ENCODE peak calls at places on chromosomes 5 and 9, in six cellular contexts. D is endothelial cell of umbilical vein, P is PC-9, Q is mammary epithelial cell, N is fibroblast of lung, R is OCI-LY7. J is an unnamed sample.

GRCh38 chr9:126615251-126615790 is 1.6 kb downstream of the LMX1B start:
- DNase-seq in P (no peak), Q (peak; percentile 70), R (no peak), D (no peak), N (peak; percentile 7), J (peak; percentile 72)

GRCh38 chr9:5274770-5275169 is 29.7 kb downstream of the RLN2 start:
- DNase-seq in N (no peak), D (no peak), P (no peak), R (no peak), Q (no peak), J (no peak)

GRCh38 chr9:128244443-128245226 is 31.2 kb downstream of the GOLGA2 start:
- DNase-seq in Q (no peak), N (peak; percentile 89), P (no peak), D (no peak), R (peak; percentile 65), J (peak; percentile 85)

GRCh38 chr9:97038909-97039781 is at the start of gene CTSV:
- DNase-seq in N (peak; percentile 70), Q (peak; percentile 92), R (peak; percentile 75), P (peak; percentile 80), D (peak; percentile 90), J (peak; percentile 96)

GRCh38 chr5:33317271-33317670 is 123.5 kb upstream of the TARS1 start:
- DNase-seq in R (no peak), D (peak; percentile 81), N (peak; percentile 83), P (no peak), Q (no peak), J (no peak)

GRCh38 chr9:86126998-86127972 is 27.9 kb upstream of the GOLM1 start:
- DNase-seq in R (no peak), P (peak; percentile 99), Q (peak; percentile 91), D (no peak), N (peak; percentile 88), J (peak; percentile 98)

GRCh38 chr5:132238169-132238744 is 10.6 kb upstream of the P4HA2 start:
- DNase-seq in P (peak; percentile 57), Q (peak; percentile 50), N (peak; percentile 69), R (peak; percentile 82), D (peak; percentile 69), J (peak; percentile 80)

GRCh38 chr9:113566011-113566711 is 102.6 kb downstream of the RGS3 start:
- DNase-seq in N (peak; percentile 16), D (no peak), Q (no peak), P (no peak), R (no peak), J (no peak)

GRCh38 chr5:92944903-92945629 is 636.0 kb downstream of the NR2F1-AS1 start:
- DNase-seq in N (peak; percentile 65), P (no peak), R (no peak), D (peak; percentile 83), Q (no peak), J (no peak)

GRCh38 chr9:69213647-69214046 is 39.6 kb downstream of the TJP2 start:
- DNase-seq in P (no peak), Q (no peak), R (no peak), N (no peak), D (no peak), J (no peak)

GRCh38 chr5:104179057-104179456 is 616.5 kb upstream of the NUDT12 start:
- DNase-seq in N (peak; percentile 35), D (peak; percentile 64), P (peak; percentile 58), Q (peak; percentile 42), R (peak; percentile 57), J (peak; percentile 69)

GRCh38 chr9:77770340-77770739 is 122.2 kb upstream of the GNA14 start:
- DNase-seq in R (no peak), N (no peak), D (no peak), P (no peak), Q (no peak), J (no peak)

GRCh38 chr5:146878471-146879172 is at the start of gene PPP2R2B:
- DNase-seq in D (no peak), P (no peak), R (no peak), N (peak; percentile 12), Q (peak; percentile 57), J (peak; percentile 86)

GRCh38 chr5:155839251-155840037 is 487.5 kb upstream of the SGCD start:
- DNase-seq in R (peak; percentile 1), Q (no peak), D (no peak), N (no peak), P (no peak), J (peak; percentile 38)

GRCh38 chr9:135877776-135878527 is 29.4 kb downstream of the CAMSAP1 start:
- DNase-seq in P (no peak), N (no peak), Q (no peak), R (no peak), D (no peak), J (no peak)

GRCh38 chr9:114156658-114157421 is 1.5 kb downstream of the COL27A1 start:
- DNase-seq in P (no peak), Q (peak; percentile 63), N (peak; percentile 85), D (peak; percentile 50), R (no peak), J (peak; percentile 55)

GRCh38 chr5:9094582-9094981 is 451.3 kb downstream of the SEMA5A start:
- DNase-seq in N (no peak), Q (no peak), P (no peak), R (no peak), D (no peak), J (no peak)

GRCh38 chr5:149018909-149019443 is 43.9 kb downstream of the SH3TC2 start:
- DNase-seq in P (no peak), N (peak; percentile 96), R (no peak), Q (no peak), D (no peak), J (no peak)

GRCh38 chr5:157961828-157962390 is 103.0 kb upstream of the CLINT1 start:
- DNase-seq in Q (peak; percentile 18), D (peak; percentile 6), N (no peak), P (no peak), R (no peak), J (no peak)

GRCh38 chr5:135229679-135230132 is 169.3 kb downstream of the MACROH2A1 start:
- DNase-seq in N (no peak), Q (no peak), R (no peak), D (no peak), P (no peak), J (no peak)

GRCh38 chr5:170150713-170151104 is 45.0 kb downstream of the FOXI1 start:
- DNase-seq in P (no peak), D (no peak), Q (no peak), N (no peak), R (no peak), J (no peak)

GRCh38 chr9:124208571-124208970 is 49.2 kb upstream of the NEK6 start:
- DNase-seq in R (no peak), D (no peak), P (no peak), N (no peak), Q (no peak), J (no peak)

GRCh38 chr5:10600629-10601245 is 36.9 kb downstream of the ANKRD33B start:
- DNase-seq in P (no peak), Q (peak; percentile 62), N (no peak), D (no peak), R (peak; percentile 80), J (no peak)

GRCh38 chr5:142441638-142442037 is 116.8 kb upstream of the SPRY4 start:
- DNase-seq in N (peak; percentile 69), R (no peak), D (no peak), Q (no peak), P (no peak), J (no peak)

GRCh38 chr5:65126192-65126591 is 355.5 kb downstream of the ADAMTS6 start:
- DNase-seq in R (no peak), D (no peak), Q (no peak), N (peak; percentile 55), P (no peak), J (no peak)

GRCh38 chr9:132409828-132410528 is at the start of gene CFAP77:
- DNase-seq in Q (peak; percentile 64), R (peak; percentile 61), D (peak; percentile 52), N (peak; percentile 55), P (no peak), J (peak; percentile 70)

GRCh38 chr9:35972093-35972492 is 14.1 kb upstream of the OR2S2 start:
- DNase-seq in D (no peak), Q (no peak), N (no peak), P (no peak), R (no peak), J (peak; percentile 74)

GRCh38 chr5:67377651-67378050 is 181.1 kb upstream of the CD180 start:
- DNase-seq in Q (peak; percentile 26), N (no peak), R (no peak), D (no peak), P (no peak), J (no peak)
- H2AFZ ChIP-seq in Q (peak overlapping the region; percentile 18), N (no peak overlapping the region), R (no peak overlapping the region), D (no peak overlapping the region), P (no peak overlapping the region), J (no peak overlapping the region)

DNA sequence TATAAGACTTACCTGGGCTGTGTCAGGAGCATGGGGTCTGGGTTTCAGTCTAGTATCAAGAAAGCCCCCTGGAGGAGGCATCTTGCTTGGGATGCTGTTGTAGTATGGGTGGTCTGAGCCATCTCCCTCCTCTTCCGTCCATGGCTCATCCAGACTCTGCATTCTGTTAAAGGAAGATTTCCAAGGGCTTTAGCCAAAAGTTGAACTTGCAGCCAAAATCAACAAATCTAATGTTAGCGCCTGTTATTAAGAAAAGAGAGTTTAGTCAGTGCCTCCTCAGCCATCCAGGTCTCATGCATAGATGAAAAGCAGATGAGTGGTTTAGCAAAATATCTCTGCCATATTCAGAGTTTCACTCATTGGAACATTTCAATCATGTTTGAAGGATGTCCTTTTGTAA is 55.6 kb downstream of the S1PR3 start:
- DNase-seq in Q (no peak), P (no peak), D (no peak), R (no peak), N (peak; percentile 44), J (no peak)
- TF ChIP-seq CTCF in Q (no peak), P (no peak), D (no peak), R (no peak), N (no peak), J (no peak)

DNA sequence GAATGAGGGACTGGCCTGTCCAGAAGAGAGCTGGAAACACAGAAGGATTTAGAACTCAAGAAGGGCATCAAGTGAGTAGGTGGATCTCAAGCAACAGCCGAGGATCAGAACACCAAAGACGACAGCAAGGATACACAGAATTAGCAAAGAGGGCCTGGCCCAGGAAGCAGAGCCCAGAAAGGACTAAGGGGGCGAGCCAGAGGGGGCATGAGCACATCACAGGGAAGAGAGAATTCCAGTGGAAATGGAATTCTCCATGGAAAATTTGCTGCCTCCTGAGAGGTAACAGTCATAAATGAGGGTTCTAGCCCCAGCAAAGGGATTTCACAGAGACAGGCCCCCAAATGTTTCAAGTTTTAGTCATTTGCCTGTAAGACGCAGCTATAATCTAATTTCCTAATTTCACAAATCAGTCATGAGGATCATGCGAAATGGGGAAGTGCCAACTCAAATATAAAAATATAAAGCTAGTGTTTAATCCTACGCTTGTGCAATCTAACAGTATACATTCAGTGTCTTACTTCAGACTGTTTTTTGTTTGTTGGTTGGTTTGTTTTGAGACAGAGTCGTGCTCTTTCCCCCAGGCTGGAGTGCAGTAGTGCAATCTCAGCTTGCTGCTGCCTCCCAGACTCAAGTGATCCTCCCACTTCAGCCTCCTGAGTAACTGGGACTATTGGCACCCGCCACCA is 46.7 kb downstream of the FNBP1 start:
- DNase-seq in D (no peak), N (peak; percentile 33), Q (no peak), R (no peak), P (no peak), J (no peak)
- H2AFZ ChIP-seq in D (no peak overlapping the region), N (no peak overlapping the region), Q (peak overlapping the region; percentile 63), R (no peak overlapping the region), P (no peak overlapping the region), J (no peak overlapping the region)

GRCh38 chr5:53969331-53969730 is 341.0 kb downstream of the ARL15 start:
- DNase-seq in N (no peak), R (no peak), P (no peak), Q (no peak), D (no peak), J (no peak)

GRCh38 chr5:53965459-53965858 is 344.9 kb downstream of the ARL15 start:
- DNase-seq in P (no peak), R (no peak), Q (no peak), D (no peak), N (no peak), J (no peak)

GRCh38 chr5:53962306-53962705 is 348.1 kb downstream of the ARL15 start:
- DNase-seq in D (no peak), N (no peak), P (no peak), R (no peak), Q (no peak), J (no peak)

GRCh38 chr5:53963958-53964357 is 346.4 kb downstream of the ARL15 start:
- DNase-seq in Q (no peak), D (no peak), N (no peak), R (no peak), P (no peak), J (no peak)
- TF ChIP-seq CTCF in Q (no peak), D (no peak), N (no peak), R (no peak), P (no peak), J (no peak)